ENCODE peak calls at places on chromosomes 6 and 20, in five cellular contexts. U, O, S, B and G are unnamed samples.

GRCh38 chr6:37668251-37668650 is 29.4 kb downstream of the MDGA1 start:
- DNase-seq in S (no peak), B (no peak), U (no peak), O (no peak), G (no peak)

GRCh38 chr20:9409352-9409751 is 105.0 kb upstream of the LAMP5 start:
- DNase-seq in U (no peak), O (peak), S (no peak), B (no peak), G (peak)

GRCh38 chr6:155050311-155050710 is 55.2 kb downstream of the TIAM2 start:
- DNase-seq in B (no peak), O (peak), U (no peak), S (no peak), G (peak)

GRCh38 chr6:132023490-132023889 is 72.3 kb upstream of the CCN2 start:
- DNase-seq in U (no peak), O (no peak), B (no peak), S (peak), G (no peak)

GRCh38 chr6:30151580-30151979 is 9.4 kb downstream of the TRIM10 start:
- DNase-seq in O (no peak), S (no peak), B (no peak), U (no peak), G (no peak)

GRCh38 chr6:137867685-137868509 is 838 bp downstream of the TNFAIP3 start:
- DNase-seq in B (no peak), O (peak), S (peak), U (peak), G (peak)

GRCh38 chr20:35901678-35902544 is 52.4 kb downstream of the SCAND1 start:
- DNase-seq in B (no peak), U (no peak), O (peak), S (no peak), G (peak)

GRCh38 chr6:81751388-81752083 is 945 bp downstream of the TENT5A start:
- DNase-seq in O (peak), S (peak), B (no peak), U (peak), G (peak)

GRCh38 chr20:49292010-49292409 is 14.2 kb upstream of the ZNFX1 start:
- DNase-seq in S (no peak), B (no peak), U (no peak), O (no peak), G (no peak)

GRCh38 chr6:163679753-163680152 is 265.2 kb downstream of the QKI start:
- DNase-seq in O (peak), U (no peak), S (no peak), B (no peak), G (no peak)

GRCh38 chr6:170163405-170164170 is 127.3 kb downstream of the DLL1 start:
- DNase-seq in U (no peak), O (no peak), B (no peak), S (no peak), G (no peak)

GRCh38 chr6:129886401-129887155 is 25.5 kb upstream of the TMEM244 start:
- DNase-seq in S (no peak), B (no peak), U (no peak), O (no peak), G (no peak)

GRCh38 chr20:62352402-62353288 is 14.5 kb downstream of the LAMA5 start:
- DNase-seq in S (no peak), U (no peak), B (no peak), O (no peak), G (no peak)

GRCh38 chr6:121652726-121653623 is 217.5 kb downstream of the GJA1 start:
- DNase-seq in O (peak), B (no peak), S (no peak), U (no peak), G (peak)

GRCh38 chr6:87282743-87283142 is 39.6 kb upstream of the SMIM8 start:
- DNase-seq in B (no peak), O (no peak), S (no peak), U (no peak), G (no peak)

GRCh38 chr6:3079700-3080099 is 11.4 kb downstream of the RIPK1 start:
- DNase-seq in S (no peak), O (no peak), U (no peak), B (no peak), G (no peak)

GRCh38 chr6:33082702-33083101 is 6.9 kb downstream of the HLA-DPB1 start:
- DNase-seq in O (peak), U (no peak), S (peak), B (no peak), G (peak)

GRCh38 chr20:23157741-23158140 is 71.6 kb upstream of the CD93 start:
- DNase-seq in S (peak), O (no peak), B (no peak), U (no peak), G (peak)

GRCh38 chr6:159977242-159978214 is 8.6 kb downstream of the IGF2R start:
- DNase-seq in B (no peak), S (no peak), O (peak), U (no peak), G (peak)

GRCh38 chr20:1805161-1805581 is 90.0 kb upstream of the SIRPA start:
- DNase-seq in B (no peak), S (no peak), U (no peak), O (no peak), G (no peak)

GRCh38 chr6:8191629-8192028 is 89.3 kb upstream of the EEF1E1 start:
- DNase-seq in O (no peak), B (no peak), S (no peak), U (no peak), G (no peak)

GRCh38 chr20:11098888-11099287 is 425.1 kb upstream of the JAG1 start:
- DNase-seq in O (no peak), S (no peak), U (no peak), B (no peak), G (no peak)

GRCh38 chr6:62150048-62150663 is 135.9 kb downstream of the KHDRBS2 start:
- DNase-seq in S (peak), B (no peak), O (peak), U (peak), G (peak)

GRCh38 chr6:149897015-149897697 is 757 bp downstream of the RAET1E start:
- DNase-seq in U (no peak), O (peak), S (no peak), B (no peak), G (peak)

GRCh38 chr6:144264270-144265060 is 20.7 kb upstream of the UTRN start:
- DNase-seq in O (peak), U (no peak), S (peak), B (no peak), G (peak)
- H2BK15ac ChIP-seq in O (peak), U (no peak), S (no peak), B (no peak), G (no peak)

GRCh38 chr6:21037453-21037852 is 503.2 kb downstream of the CDKAL1 start:
- DNase-seq in B (no peak), U (no peak), S (no peak), O (no peak), G (no peak)

GRCh38 chr6:21031182-21031581 is 496.9 kb downstream of the CDKAL1 start:
- DNase-seq in S (no peak), B (no peak), U (no peak), O (no peak), G (no peak)

GRCh38 chr6:21034345-21034744 is 500.1 kb downstream of the CDKAL1 start:
- DNase-seq in O (no peak), B (no peak), U (no peak), S (no peak), G (no peak)

GRCh38 chr6:21033575-21034026 is 499.3 kb downstream of the CDKAL1 start:
- DNase-seq in U (no peak), B (no peak), S (no peak), O (peak), G (peak)

GRCh38 chr6:21033095-21033494 is 498.8 kb downstream of the CDKAL1 start:
- DNase-seq in S (no peak), B (no peak), U (no peak), O (no peak), G (no peak)
- H2AFZ ChIP-seq in S (no peak), B (no peak), U (no peak), O (no peak), G (no peak)

DNA sequence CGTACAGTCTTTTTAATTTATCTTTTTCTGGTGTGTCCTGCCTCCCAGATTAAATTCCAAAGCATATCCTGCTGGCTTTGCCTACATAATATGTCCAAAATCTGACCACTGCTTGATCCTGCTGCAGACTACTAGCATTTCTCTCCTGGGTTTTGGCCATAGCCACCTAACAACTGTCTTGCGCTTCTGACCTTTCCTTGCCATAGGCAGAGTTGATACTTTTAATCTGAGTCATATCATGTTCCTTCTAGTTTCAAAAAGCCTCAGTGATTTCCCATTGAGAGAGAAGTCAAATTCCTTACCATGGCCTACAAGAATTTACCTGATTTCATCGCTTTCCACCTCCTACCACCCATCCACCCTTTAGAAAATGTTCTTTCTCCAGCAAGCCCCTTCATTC is 104.8 kb downstream of the BCKDHB start:
- DNase-seq in S (no peak), B (no peak), O (peak), U (no peak), G (peak)
- H2BK15ac ChIP-seq in S (no peak), B (no peak), O (no peak), U (no peak), G (no peak)

DNA sequence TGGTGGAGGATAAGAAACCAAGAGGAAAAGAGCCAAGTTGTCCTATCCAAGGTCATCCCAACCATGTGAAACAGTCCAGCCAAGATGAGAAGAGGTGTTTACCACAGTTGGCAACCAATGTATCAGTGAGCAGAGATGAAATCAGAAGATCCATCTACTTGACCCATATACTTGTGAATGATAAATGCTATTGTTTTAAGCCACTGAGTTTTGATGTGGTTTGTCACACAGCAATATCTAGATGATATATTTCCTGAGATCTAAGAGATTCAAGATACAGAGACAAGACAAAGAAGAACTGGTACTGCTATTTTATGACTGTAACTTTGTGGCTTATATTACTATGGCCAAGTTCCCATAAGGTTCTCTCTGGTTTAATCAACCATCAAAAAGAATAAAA is 721.2 kb downstream of the MAFB start:
- DNase-seq in O (no peak), U (no peak), S (no peak), B (no peak), G (no peak)
- H2AFZ ChIP-seq in O (no peak), U (no peak), S (no peak), B (no peak), G (no peak)

DNA sequence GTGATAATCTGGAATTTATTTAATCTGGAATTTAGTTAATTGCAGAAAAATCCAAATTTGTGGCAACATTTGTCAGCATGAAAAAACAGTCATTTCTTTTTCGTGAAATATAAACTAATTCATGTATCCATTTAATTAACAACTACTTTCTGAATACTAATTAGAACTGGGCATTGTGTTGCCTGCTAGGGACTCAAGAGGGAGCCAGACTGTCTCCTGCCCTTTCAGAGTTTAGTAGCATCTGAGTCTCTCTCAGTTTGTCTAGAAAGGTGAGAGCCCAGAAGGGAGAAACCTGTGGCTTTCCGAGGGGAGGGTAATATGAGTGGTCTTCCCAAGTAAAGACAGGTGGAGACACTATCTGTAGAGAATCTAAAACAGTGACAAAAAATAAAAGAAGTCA is 210.9 kb upstream of the HDDC2 start:
- DNase-seq in O (no peak), S (peak), U (no peak), B (no peak), G (no peak)
- H2BK15ac ChIP-seq in O (no peak), S (no peak), U (no peak), B (no peak), G (no peak)

DNA sequence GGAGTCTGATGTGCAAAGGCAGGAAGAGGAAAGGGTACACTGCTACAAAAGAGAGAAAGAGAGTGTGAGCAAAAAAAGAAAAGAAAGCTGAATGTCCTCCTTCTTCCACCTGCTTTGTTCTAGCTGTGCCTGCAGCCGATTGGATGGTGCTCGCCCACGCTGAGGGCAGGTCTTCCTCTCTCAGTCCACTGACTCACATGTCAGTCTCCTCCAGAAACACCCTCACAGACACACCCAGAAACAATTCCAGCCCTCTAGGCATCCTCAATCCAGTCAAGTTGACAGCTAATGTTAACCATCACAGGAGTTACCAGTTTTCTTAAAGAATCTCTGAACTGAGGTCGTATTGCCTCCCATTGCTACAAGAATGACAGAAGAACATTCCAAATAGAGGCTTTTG is 411.9 kb upstream of the SASH1 start:
- DNase-seq in B (no peak), S (no peak), O (no peak), U (no peak), G (no peak)
- H2AFZ ChIP-seq in B (peak), S (no peak), O (no peak), U (no peak), G (no peak)

GRCh38 chr20:6906871-6907270 is 139.4 kb downstream of the BMP2 start:
- DNase-seq in B (no peak), S (no peak), U (no peak), O (no peak), G (no peak)
- H2BK15ac ChIP-seq in B (no peak), S (no peak), U (no peak), O (no peak), G (no peak)

DNA sequence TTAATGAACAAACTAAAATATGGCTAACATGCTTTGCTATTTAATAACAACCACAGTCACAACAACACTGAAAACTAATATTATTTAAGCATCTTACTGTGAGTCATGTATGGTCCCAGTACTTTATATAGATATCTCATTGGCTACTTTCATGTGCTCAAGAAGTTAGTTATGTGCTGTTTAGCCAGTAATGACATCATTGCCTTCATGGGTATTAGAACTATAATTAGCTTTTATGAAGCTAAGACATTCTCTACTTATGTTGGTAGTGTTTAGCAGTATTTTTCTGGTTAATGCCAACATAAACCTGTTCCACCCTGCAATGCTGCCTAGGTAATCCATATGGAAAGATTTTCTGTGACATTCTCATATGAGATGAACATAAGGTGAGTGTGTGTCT is 56.1 kb downstream of the ADGRG6 start:
- DNase-seq in B (no peak), U (no peak), S (no peak), O (peak), G (peak)
- H2AFZ ChIP-seq in B (no peak), U (no peak), S (no peak), O (no peak), G (no peak)

GRCh38 chr6:16950825-16951495 is 150.9 kb upstream of the STMND1 start:
- DNase-seq in O (no peak), S (no peak), U (no peak), B (no peak), G (no peak)

GRCh38 chr6:16949696-16950095 is 152.2 kb upstream of the STMND1 start:
- DNase-seq in B (no peak), S (no peak), O (no peak), U (no peak), G (no peak)

GRCh38 chr6:16947461-16948159 is 154.2 kb upstream of the STMND1 start:
- DNase-seq in U (no peak), S (no peak), B (peak), O (peak), G (peak)

GRCh38 chr6:16950311-16950710 is 151.5 kb upstream of the STMND1 start:
- DNase-seq in S (no peak), U (no peak), B (no peak), O (no peak), G (no peak)

GRCh38 chr6:16948376-16948775 is 153.5 kb upstream of the STMND1 start:
- DNase-seq in S (no peak), O (peak), B (no peak), U (no peak), G (peak)
- H2BK15ac ChIP-seq in S (no peak), O (peak), B (no peak), U (no peak), G (no peak)